ENCODE peak calls at places on chromosomes 7 and 10, in six cellular contexts. One of them, this sample, is unnamed. For H3K4me1 and H3K9me3, the result is how much of the 10 kb centered on the place peaks cover.

GRCh38 chr7:104982773-104983619 is 31.0 kb upstream of the KMT2E start:
- DNase-seq in SJSA1: peak
- DNase-seq in CD8-positive, alpha-beta memory T cell: no peak
- DNase-seq in naive thymus-derived CD4-positive, alpha-beta T cell: peak
- DNase-seq in right lobe of liver: no peak
- DNase-seq in adrenal gland: no peak
- DNase-seq in this sample: no peak

GRCh38 chr7:4715385-4715770 is 33.3 kb downstream of the FOXK1 start:
- DNase-seq in SJSA1: no peak
- DNase-seq in CD8-positive, alpha-beta memory T cell: no peak
- DNase-seq in naive thymus-derived CD4-positive, alpha-beta T cell: no peak
- DNase-seq in right lobe of liver: peak
- DNase-seq in adrenal gland: peak
- DNase-seq in this sample: no peak

GRCh38 chr10:111335826-111336225 is 259.0 kb downstream of the ADRA2A start:
- DNase-seq in SJSA1: no peak
- DNase-seq in CD8-positive, alpha-beta memory T cell: no peak
- DNase-seq in naive thymus-derived CD4-positive, alpha-beta T cell: no peak
- DNase-seq in right lobe of liver: no peak
- DNase-seq in adrenal gland: no peak
- DNase-seq in this sample: no peak

GRCh38 chr7:4604456-4604940 is 77.6 kb upstream of the FOXK1 start:
- DNase-seq in SJSA1: no peak
- DNase-seq in CD8-positive, alpha-beta memory T cell: no peak
- DNase-seq in naive thymus-derived CD4-positive, alpha-beta T cell: no peak
- DNase-seq in right lobe of liver: no peak
- DNase-seq in adrenal gland: no peak
- DNase-seq in this sample: no peak

GRCh38 chr7:3950249-3950648 is 649.2 kb downstream of the SDK1 start:
- DNase-seq in SJSA1: no peak
- DNase-seq in CD8-positive, alpha-beta memory T cell: no peak
- DNase-seq in naive thymus-derived CD4-positive, alpha-beta T cell: no peak
- DNase-seq in right lobe of liver: no peak
- DNase-seq in adrenal gland: no peak
- DNase-seq in this sample: no peak

GRCh38 chr7:116985575-116985974 is 32.3 kb downstream of the ST7 start:
- DNase-seq in SJSA1: no peak
- DNase-seq in CD8-positive, alpha-beta memory T cell: no peak
- DNase-seq in naive thymus-derived CD4-positive, alpha-beta T cell: no peak
- DNase-seq in right lobe of liver: no peak
- DNase-seq in adrenal gland: no peak
- DNase-seq in this sample: no peak

GRCh38 chr10:62843591-62843990 is 27.4 kb upstream of the EGR2 start:
- DNase-seq in SJSA1: no peak
- DNase-seq in CD8-positive, alpha-beta memory T cell: no peak
- DNase-seq in naive thymus-derived CD4-positive, alpha-beta T cell: no peak
- DNase-seq in right lobe of liver: no peak
- DNase-seq in adrenal gland: no peak
- DNase-seq in this sample: no peak

GRCh38 chr7:115230882-115231508 is 309.1 kb downstream of the MDFIC start:
- DNase-seq in SJSA1: peak
- DNase-seq in CD8-positive, alpha-beta memory T cell: no peak
- DNase-seq in naive thymus-derived CD4-positive, alpha-beta T cell: no peak
- DNase-seq in right lobe of liver: no peak
- DNase-seq in adrenal gland: no peak
- DNase-seq in this sample: no peak

GRCh38 chr10:49426490-49427360 is 30.8 kb upstream of the DRGX start:
- DNase-seq in SJSA1: no peak
- DNase-seq in CD8-positive, alpha-beta memory T cell: no peak
- DNase-seq in naive thymus-derived CD4-positive, alpha-beta T cell: no peak
- DNase-seq in right lobe of liver: no peak
- DNase-seq in adrenal gland: no peak
- DNase-seq in this sample: no peak

GRCh38 chr10:93299606-93300353 is 182.4 kb downstream of the MYOF start:
- DNase-seq in SJSA1: no peak
- DNase-seq in CD8-positive, alpha-beta memory T cell: no peak
- DNase-seq in naive thymus-derived CD4-positive, alpha-beta T cell: no peak
- DNase-seq in right lobe of liver: no peak
- DNase-seq in adrenal gland: no peak
- DNase-seq in this sample: no peak

GRCh38 chr7:3197567-3198212 is 103.4 kb upstream of the SDK1 start:
- DNase-seq in SJSA1: no peak
- DNase-seq in CD8-positive, alpha-beta memory T cell: no peak
- DNase-seq in naive thymus-derived CD4-positive, alpha-beta T cell: no peak
- DNase-seq in right lobe of liver: no peak
- DNase-seq in adrenal gland: no peak
- DNase-seq in this sample: no peak

GRCh38 chr10:93580824-93581223 is 14.4 kb downstream of the FFAR4 start:
- DNase-seq in SJSA1: peak
- DNase-seq in CD8-positive, alpha-beta memory T cell: no peak
- DNase-seq in naive thymus-derived CD4-positive, alpha-beta T cell: no peak
- DNase-seq in right lobe of liver: no peak
- DNase-seq in adrenal gland: no peak
- DNase-seq in this sample: no peak

GRCh38 chr10:30816144-30816811 is 186.7 kb upstream of the LYZL2 start:
- DNase-seq in SJSA1: no peak
- DNase-seq in CD8-positive, alpha-beta memory T cell: no peak
- DNase-seq in naive thymus-derived CD4-positive, alpha-beta T cell: no peak
- DNase-seq in right lobe of liver: no peak
- DNase-seq in adrenal gland: no peak
- DNase-seq in this sample: no peak

GRCh38 chr7:77281780-77282478 is 82.3 kb upstream of the FGL2 start:
- DNase-seq in SJSA1: no peak
- DNase-seq in CD8-positive, alpha-beta memory T cell: no peak
- DNase-seq in naive thymus-derived CD4-positive, alpha-beta T cell: no peak
- DNase-seq in right lobe of liver: peak
- DNase-seq in adrenal gland: no peak
- DNase-seq in this sample: no peak

GRCh38 chr10:130054021-130054420 is 56.6 kb downstream of the C10orf143 start:
- DNase-seq in SJSA1: no peak
- DNase-seq in CD8-positive, alpha-beta memory T cell: no peak
- DNase-seq in naive thymus-derived CD4-positive, alpha-beta T cell: no peak
- DNase-seq in right lobe of liver: no peak
- DNase-seq in adrenal gland: no peak
- DNase-seq in this sample: no peak

GRCh38 chr10:113424304-113424721 is 128.5 kb upstream of the HABP2 start:
- DNase-seq in SJSA1: no peak
- DNase-seq in CD8-positive, alpha-beta memory T cell: no peak
- DNase-seq in naive thymus-derived CD4-positive, alpha-beta T cell: no peak
- DNase-seq in right lobe of liver: no peak
- DNase-seq in adrenal gland: no peak
- DNase-seq in this sample: no peak

GRCh38 chr7:41189866-41190265 is 513.0 kb downstream of the INHBA start:
- DNase-seq in SJSA1: peak
- DNase-seq in CD8-positive, alpha-beta memory T cell: no peak
- DNase-seq in naive thymus-derived CD4-positive, alpha-beta T cell: no peak
- DNase-seq in right lobe of liver: no peak
- DNase-seq in adrenal gland: no peak
- DNase-seq in this sample: no peak

GRCh38 chr10:121284952-121285351 is 313.3 kb downstream of the FGFR2 start:
- DNase-seq in SJSA1: no peak
- DNase-seq in CD8-positive, alpha-beta memory T cell: no peak
- DNase-seq in naive thymus-derived CD4-positive, alpha-beta T cell: no peak
- DNase-seq in right lobe of liver: no peak
- DNase-seq in adrenal gland: peak
- DNase-seq in this sample: no peak

GRCh38 chr7:78115876-78116275 is 317.3 kb downstream of the PHTF2 start:
- DNase-seq in SJSA1: no peak
- DNase-seq in CD8-positive, alpha-beta memory T cell: no peak
- DNase-seq in naive thymus-derived CD4-positive, alpha-beta T cell: no peak
- DNase-seq in right lobe of liver: no peak
- DNase-seq in adrenal gland: no peak
- DNase-seq in this sample: no peak

GRCh38 chr7:31518766-31519165 is 4.9 kb downstream of the ITPRID1 start:
- DNase-seq in SJSA1: no peak
- DNase-seq in CD8-positive, alpha-beta memory T cell: no peak
- DNase-seq in naive thymus-derived CD4-positive, alpha-beta T cell: no peak
- DNase-seq in right lobe of liver: no peak
- DNase-seq in adrenal gland: no peak
- DNase-seq in this sample: no peak

GRCh38 chr7:31513790-31514189 is at the start of gene ITPRID1:
- DNase-seq in SJSA1: no peak
- DNase-seq in CD8-positive, alpha-beta memory T cell: no peak
- DNase-seq in naive thymus-derived CD4-positive, alpha-beta T cell: no peak
- DNase-seq in right lobe of liver: no peak
- DNase-seq in adrenal gland: no peak
- DNase-seq in this sample: no peak

GRCh38 chr7:31516680-31517079 is 2.8 kb downstream of the ITPRID1 start:
- DNase-seq in SJSA1: no peak
- DNase-seq in CD8-positive, alpha-beta memory T cell: no peak
- DNase-seq in naive thymus-derived CD4-positive, alpha-beta T cell: no peak
- DNase-seq in right lobe of liver: no peak
- DNase-seq in adrenal gland: no peak
- DNase-seq in this sample: no peak

GRCh38 chr7:31517513-31517912 is 3.6 kb downstream of the ITPRID1 start:
- DNase-seq in SJSA1: no peak
- DNase-seq in CD8-positive, alpha-beta memory T cell: no peak
- DNase-seq in naive thymus-derived CD4-positive, alpha-beta T cell: no peak
- DNase-seq in right lobe of liver: no peak
- DNase-seq in adrenal gland: no peak
- DNase-seq in this sample: no peak

DNA sequence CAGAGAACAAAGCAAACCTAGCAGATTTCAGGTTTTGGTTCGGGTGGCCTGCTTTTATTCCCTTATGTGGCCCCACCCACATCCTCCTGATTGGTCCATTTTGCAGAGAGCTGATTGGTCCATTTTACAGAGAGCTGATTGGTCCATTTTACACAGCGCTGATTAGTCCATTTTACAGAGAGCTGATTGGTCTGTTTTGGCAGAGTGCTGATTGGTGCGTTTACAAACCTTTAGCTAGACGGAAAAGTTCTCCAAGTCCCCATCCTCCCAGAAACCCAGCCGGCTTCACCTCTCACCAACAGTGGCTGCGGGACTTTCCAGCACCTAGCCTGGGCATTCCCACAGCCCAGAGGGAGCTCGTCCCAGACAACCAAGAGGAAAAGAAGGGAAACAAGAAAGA is 3.2 kb downstream of the ITPRID1 start:
- DNase-seq in SJSA1: no peak
- DNase-seq in CD8-positive, alpha-beta memory T cell: no peak
- DNase-seq in naive thymus-derived CD4-positive, alpha-beta T cell: no peak
- DNase-seq in right lobe of liver: no peak
- DNase-seq in adrenal gland: no peak
- DNase-seq in this sample: no peak
- H3K4me1 ChIP-seq in SJSA1: under half
- H3K4me1 ChIP-seq in CD8-positive, alpha-beta memory T cell: under half
- H3K4me1 ChIP-seq in naive thymus-derived CD4-positive, alpha-beta T cell: under half
- H3K4me1 ChIP-seq in right lobe of liver: under half
- H3K4me1 ChIP-seq in adrenal gland: under half
- H3K4me1 ChIP-seq in this sample: under half

GRCh38 chr10:72802291-72803118 is 91.0 kb upstream of the OIT3 start:
- DNase-seq in SJSA1: peak
- DNase-seq in CD8-positive, alpha-beta memory T cell: no peak
- DNase-seq in naive thymus-derived CD4-positive, alpha-beta T cell: no peak
- DNase-seq in right lobe of liver: no peak
- DNase-seq in adrenal gland: no peak
- DNase-seq in this sample: no peak

GRCh38 chr10:72800741-72801092 is 92.8 kb upstream of the OIT3 start:
- DNase-seq in SJSA1: no peak
- DNase-seq in CD8-positive, alpha-beta memory T cell: no peak
- DNase-seq in naive thymus-derived CD4-positive, alpha-beta T cell: no peak
- DNase-seq in right lobe of liver: no peak
- DNase-seq in adrenal gland: no peak
- DNase-seq in this sample: no peak

GRCh38 chr10:72800000-72800740 is 93.4 kb upstream of the OIT3 start:
- DNase-seq in SJSA1: peak
- DNase-seq in CD8-positive, alpha-beta memory T cell: no peak
- DNase-seq in naive thymus-derived CD4-positive, alpha-beta T cell: no peak
- DNase-seq in right lobe of liver: no peak
- DNase-seq in adrenal gland: no peak
- DNase-seq in this sample: no peak

GRCh38 chr10:72801263-72801868 is 92.2 kb upstream of the OIT3 start:
- DNase-seq in SJSA1: no peak
- DNase-seq in CD8-positive, alpha-beta memory T cell: no peak
- DNase-seq in naive thymus-derived CD4-positive, alpha-beta T cell: peak
- DNase-seq in right lobe of liver: no peak
- DNase-seq in adrenal gland: no peak
- DNase-seq in this sample: no peak

DNA sequence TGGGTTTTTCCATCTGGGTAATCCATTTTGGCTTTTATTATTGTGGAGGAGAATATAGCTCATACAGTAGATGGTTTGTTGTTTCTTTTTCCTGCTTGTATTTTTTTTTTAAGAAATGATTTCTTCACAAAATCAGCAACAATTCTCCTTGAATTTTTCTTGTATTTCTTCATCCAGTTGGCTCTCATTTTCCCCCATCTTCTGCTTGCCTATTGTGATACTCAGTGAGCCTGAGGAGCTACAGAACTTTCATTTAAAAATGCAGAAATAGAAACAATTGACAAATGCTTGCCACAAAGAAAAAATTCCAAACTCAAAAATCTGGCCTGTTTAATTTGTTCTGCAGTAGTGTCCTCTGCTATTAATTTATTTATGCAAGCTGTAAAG is 90.4 kb upstream of the OIT3 start:
- DNase-seq in SJSA1: no peak
- DNase-seq in CD8-positive, alpha-beta memory T cell: no peak
- DNase-seq in naive thymus-derived CD4-positive, alpha-beta T cell: no peak
- DNase-seq in right lobe of liver: no peak
- DNase-seq in adrenal gland: no peak
- DNase-seq in this sample: no peak
- H3K4me3 ChIP-seq in SJSA1: no peak
- H3K4me3 ChIP-seq in CD8-positive, alpha-beta memory T cell: no peak
- H3K4me3 ChIP-seq in naive thymus-derived CD4-positive, alpha-beta T cell: no peak
- H3K4me3 ChIP-seq in right lobe of liver: no peak
- H3K4me3 ChIP-seq in adrenal gland: peak
- H3K4me3 ChIP-seq in this sample: no peak

GRCh38 chr7:24113506-24113905 is 170.5 kb upstream of the NPY start:
- DNase-seq in SJSA1: no peak
- DNase-seq in CD8-positive, alpha-beta memory T cell: no peak
- DNase-seq in naive thymus-derived CD4-positive, alpha-beta T cell: no peak
- DNase-seq in right lobe of liver: no peak
- DNase-seq in adrenal gland: no peak
- DNase-seq in this sample: no peak

GRCh38 chr7:24119852-24120251 is 164.1 kb upstream of the NPY start:
- DNase-seq in SJSA1: no peak
- DNase-seq in CD8-positive, alpha-beta memory T cell: no peak
- DNase-seq in naive thymus-derived CD4-positive, alpha-beta T cell: no peak
- DNase-seq in right lobe of liver: no peak
- DNase-seq in adrenal gland: no peak
- DNase-seq in this sample: no peak

GRCh38 chr7:24115661-24116060 is 168.3 kb upstream of the NPY start:
- DNase-seq in SJSA1: no peak
- DNase-seq in CD8-positive, alpha-beta memory T cell: no peak
- DNase-seq in naive thymus-derived CD4-positive, alpha-beta T cell: no peak
- DNase-seq in right lobe of liver: no peak
- DNase-seq in adrenal gland: no peak
- DNase-seq in this sample: no peak
- H3K9me3 ChIP-seq in SJSA1: under half
- H3K9me3 ChIP-seq in CD8-positive, alpha-beta memory T cell: under half
- H3K9me3 ChIP-seq in naive thymus-derived CD4-positive, alpha-beta T cell: under half
- H3K9me3 ChIP-seq in right lobe of liver: under half
- H3K9me3 ChIP-seq in adrenal gland: under half
- H3K9me3 ChIP-seq in this sample: under half

GRCh38 chr10:131242007-131242406 is 69.5 kb downstream of the TCERG1L start:
- DNase-seq in SJSA1: no peak
- DNase-seq in CD8-positive, alpha-beta memory T cell: peak
- DNase-seq in naive thymus-derived CD4-positive, alpha-beta T cell: no peak
- DNase-seq in right lobe of liver: no peak
- DNase-seq in adrenal gland: no peak
- DNase-seq in this sample: no peak
- H3K4me1 ChIP-seq in SJSA1: under half
- H3K4me1 ChIP-seq in CD8-positive, alpha-beta memory T cell: under half
- H3K4me1 ChIP-seq in naive thymus-derived CD4-positive, alpha-beta T cell: under half
- H3K4me1 ChIP-seq in right lobe of liver: under half
- H3K4me1 ChIP-seq in adrenal gland: under half
- H3K4me1 ChIP-seq in this sample: under half

GRCh38 chr10:96675846-96676245 is 44.5 kb downstream of the PIK3AP1 start:
- DNase-seq in SJSA1: no peak
- DNase-seq in CD8-positive, alpha-beta memory T cell: no peak
- DNase-seq in naive thymus-derived CD4-positive, alpha-beta T cell: no peak
- DNase-seq in right lobe of liver: peak
- DNase-seq in adrenal gland: no peak
- DNase-seq in this sample: no peak
- H3K4me3 ChIP-seq in SJSA1: no peak
- H3K4me3 ChIP-seq in CD8-positive, alpha-beta memory T cell: no peak
- H3K4me3 ChIP-seq in naive thymus-derived CD4-positive, alpha-beta T cell: no peak
- H3K4me3 ChIP-seq in right lobe of liver: no peak
- H3K4me3 ChIP-seq in adrenal gland: no peak
- H3K4me3 ChIP-seq in this sample: no peak

This sample was measured in effector memory CD4-positive, alpha-beta T cell.